ENCODE peak calls at places on chromosome 1, in five cellular contexts. M is H1, W is mesendoderm, L is IMR-90, B is neuronal stem cell. S is an unnamed sample.

GRCh38 chr1:163055005-163055404 is 14.2 kb upstream of the RGS4 start:
- DNase-seq in B (no peak), L (no peak), M (no peak), W (peak; percentile 15), S (no peak)

GRCh38 chr1:16605532-16605931 is 7.8 kb downstream of the NBPF1 start:
- DNase-seq in L (no peak), W (no peak), B (no peak), M (no peak), S (peak; percentile 17)

GRCh38 chr1:94276900-94277581 is 39.7 kb upstream of the ARHGAP29 start:
- DNase-seq in L (no peak), B (no peak), M (no peak), W (no peak), S (no peak)

GRCh38 chr1:155981266-155982088 is 3.1 kb upstream of the ARHGEF2 start:
- DNase-seq in W (no peak), M (no peak), L (peak; percentile 89), B (no peak), S (no peak)

GRCh38 chr1:27522148-27522859 is 32.3 kb upstream of the WASF2 start:
- DNase-seq in W (no peak), M (no peak), B (no peak), L (no peak), S (no peak)

GRCh38 chr1:45211061-45211460 is 4.7 kb upstream of the ZSWIM5 start:
- DNase-seq in L (no peak), B (no peak), W (no peak), M (no peak), S (no peak)

GRCh38 chr1:151050051-151050688 is 2.6 kb downstream of the C1orf56 start:
- DNase-seq in L (no peak), W (no peak), M (no peak), B (no peak), S (no peak)

GRCh38 chr1:116405241-116406135 is 32.4 kb downstream of the ATP1A1 start:
- DNase-seq in L (no peak), M (no peak), B (no peak), W (no peak), S (no peak)

GRCh38 chr1:1306661-1307260 is 969 bp downstream of the ACAP3 start:
- DNase-seq in L (no peak), M (no peak), W (no peak), B (no peak), S (no peak)

GRCh38 chr1:77037990-77038389 is 170.7 kb downstream of the ST6GALNAC5 start:
- DNase-seq in L (no peak), W (no peak), M (no peak), B (no peak), S (no peak)

GRCh38 chr1:15851251-15852035 is 3.9 kb downstream of the SPEN start:
- DNase-seq in W (peak; percentile 39), B (no peak), L (no peak), M (no peak), S (no peak)

GRCh38 chr1:11496551-11497080 is 17.7 kb downstream of the DISP3 start:
- DNase-seq in M (no peak), L (no peak), W (no peak), B (no peak), S (no peak)

GRCh38 chr1:5142389-5142788 is 488.0 kb downstream of the AJAP1 start:
- DNase-seq in W (no peak), B (no peak), L (no peak), M (no peak), S (no peak)

GRCh38 chr1:53091841-53092645 is 30.0 kb downstream of the PODN start:
- DNase-seq in W (no peak), B (no peak), L (no peak), M (no peak), S (no peak)

GRCh38 chr1:55822896-55823295 is 607.7 kb upstream of the USP24 start:
- DNase-seq in L (no peak), B (no peak), M (no peak), W (no peak), S (no peak)

GRCh38 chr1:222097646-222098045 is 355.8 kb upstream of the DUSP10 start:
- DNase-seq in L (no peak), B (no peak), W (peak; percentile 49), M (no peak), S (no peak)

GRCh38 chr1:207004931-207005830 is 27.4 kb downstream of the C1orf116 start:
- DNase-seq in M (no peak), W (peak; percentile 93), L (peak; percentile 74), B (peak; percentile 47), S (peak; percentile 77)

GRCh38 chr1:181479137-181479745 is 4.1 kb upstream of the CACNA1E start:
- DNase-seq in M (no peak), L (peak; percentile 71), W (peak; percentile 80), B (peak; percentile 61), S (peak; percentile 54)

GRCh38 chr1:226226601-226227000 is 3.1 kb downstream of the MIXL1 start:
- DNase-seq in L (no peak), B (no peak), M (no peak), W (no peak), S (no peak)

GRCh38 chr1:231216515-231216914 is 24.5 kb upstream of the GNPAT start:
- DNase-seq in L (no peak), B (no peak), W (peak; percentile 27), M (no peak), S (no peak)

GRCh38 chr1:17189632-17190525 is 15.0 kb upstream of the PADI1 start:
- DNase-seq in W (peak; percentile 86), B (no peak), M (no peak), L (peak; percentile 92), S (no peak)

GRCh38 chr1:169928438-169929209 is 34.9 kb upstream of the SCYL3 start:
- DNase-seq in M (no peak), B (peak; percentile 11), W (peak; percentile 58), L (peak; percentile 72), S (no peak)

GRCh38 chr1:8423134-8423701 is 105.3 kb downstream of the SLC45A1 start:
- DNase-seq in L (no peak), B (no peak), M (no peak), W (peak; percentile 49), S (no peak)

GRCh38 chr1:37123266-37123665 is 89.0 kb upstream of the GRIK3 start:
- DNase-seq in B (peak; percentile 11), L (no peak), M (no peak), W (no peak), S (no peak)

GRCh38 chr1:35345439-35345981 is 77.0 kb downstream of the ZMYM4 start:
- DNase-seq in M (no peak), W (peak; percentile 44), B (no peak), L (peak; percentile 40), S (peak; percentile 50)

GRCh38 chr1:208654241-208654640 is 410.1 kb upstream of the PLXNA2 start:
- DNase-seq in B (peak; percentile 21), M (no peak), L (no peak), W (peak; percentile 76), S (peak; percentile 29)

DNA sequence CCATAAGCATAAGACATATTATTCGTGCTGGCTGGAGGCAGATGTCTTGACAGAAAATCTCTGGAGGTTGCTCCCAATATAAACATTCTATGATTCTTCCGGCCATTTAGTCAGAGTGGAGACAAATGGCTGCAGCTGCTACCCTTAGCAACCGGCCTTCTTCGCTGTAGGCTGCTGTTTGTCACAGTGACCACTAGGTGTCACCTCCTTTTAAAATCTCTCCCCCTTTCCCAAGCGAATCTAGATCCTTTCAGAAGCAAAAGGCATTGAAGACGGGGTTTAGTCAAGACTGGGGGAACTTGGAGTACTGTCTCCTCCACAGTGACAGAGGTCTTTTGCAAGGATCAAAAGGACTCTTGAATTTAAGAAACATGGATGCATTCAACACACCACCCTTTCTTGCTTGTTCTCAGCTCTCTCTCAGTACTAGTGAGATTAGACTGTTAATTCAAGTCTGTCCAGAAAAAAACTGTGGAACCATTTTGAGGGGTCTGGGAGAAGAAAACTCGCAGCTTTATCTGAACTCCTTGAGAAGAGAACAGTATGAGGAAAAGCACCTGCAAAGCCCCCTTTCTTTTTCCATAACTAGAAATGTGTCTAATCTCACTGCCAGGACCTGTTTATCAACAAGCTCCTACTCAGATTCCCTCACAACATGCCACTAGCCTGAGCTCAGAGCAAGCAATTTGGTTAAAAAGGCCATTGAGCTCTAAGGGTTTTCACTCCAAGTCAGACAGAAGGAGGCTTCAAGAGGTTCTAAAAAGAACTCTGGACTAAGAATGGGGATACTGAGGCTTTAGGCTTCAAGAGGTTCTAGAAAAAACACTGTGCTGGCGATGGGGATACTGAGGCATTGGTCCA is 408.3 kb upstream of the PLXNA2 start:
- DNase-seq in L (peak; percentile 66), B (peak; percentile 45), W (peak; percentile 86), M (peak; percentile 25), S (peak; percentile 69)
- H2BK15ac ChIP-seq in L (no peak overlapping the region), B (no peak overlapping the region), W (peak overlapping the region; percentile 65), M (no peak overlapping the region), S (no peak overlapping the region)

GRCh38 chr1:21436488-21437340 is 3.2 kb upstream of the NBPF3 start:
- DNase-seq in L (no peak), W (peak; percentile 42), M (no peak), B (no peak), S (peak; percentile 80)
- H2BK15ac ChIP-seq in L (no peak overlapping the region), W (no peak overlapping the region), M (peak overlapping the region; percentile 72), B (peak overlapping the region; percentile 85), S (no peak overlapping the region)

DNA sequence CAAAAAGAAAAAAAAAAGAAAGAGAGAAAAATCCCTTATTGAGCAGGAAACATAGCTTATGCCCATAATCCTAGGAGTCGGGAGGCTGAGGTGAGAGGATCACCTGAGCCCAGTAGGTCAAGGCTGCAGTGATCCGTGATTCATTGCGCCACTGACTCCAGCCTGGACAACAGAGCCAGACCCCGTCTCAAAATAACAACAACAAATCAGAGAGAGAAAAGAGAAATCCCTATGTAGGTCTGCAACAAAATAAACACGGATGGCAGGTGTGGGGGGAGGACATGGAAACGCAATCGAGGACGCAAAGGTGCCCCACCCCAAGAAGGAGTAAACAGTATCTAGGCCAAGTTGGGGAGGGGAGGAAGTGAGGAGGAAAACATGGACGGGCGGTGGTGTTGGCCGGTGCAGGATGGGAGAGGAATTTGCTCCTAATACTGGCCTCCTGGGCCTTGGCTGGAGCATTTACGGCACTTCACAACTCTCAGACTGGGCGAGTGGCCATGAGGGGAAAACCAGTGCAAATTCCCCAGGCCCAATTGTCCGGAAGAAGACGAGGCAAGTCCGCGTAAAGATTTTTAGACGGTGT is 612 bp upstream of the CHTOP start:
- DNase-seq in M (no peak), L (no peak), B (no peak), W (no peak), S (no peak)
- H2BK15ac ChIP-seq in M (no peak overlapping the region), L (no peak overlapping the region), B (no peak overlapping the region), W (no peak overlapping the region), S (no peak overlapping the region)

GRCh38 chr1:59293849-59294248 is 3.0 kb upstream of the FGGY start:
- DNase-seq in M (no peak), L (no peak), B (no peak), W (no peak), S (no peak)
- H2BK15ac ChIP-seq in M (no peak overlapping the region), L (no peak overlapping the region), B (no peak overlapping the region), W (no peak overlapping the region), S (no peak overlapping the region)

GRCh38 chr1:100122177-100122576 is 10.6 kb downstream of the SASS6 start:
- DNase-seq in B (no peak), L (no peak), M (no peak), W (no peak), S (no peak)
- H2BK15ac ChIP-seq in B (no peak overlapping the region), L (no peak overlapping the region), M (no peak overlapping the region), W (no peak overlapping the region), S (no peak overlapping the region)

S was measured in H9.